ENCODE peak calls at places on chromosome 3, in eight cellular contexts. H is left cardiac atrium; F is PC-3; R is AG08396; C is GM10248; K is NCI-H460; A is IMR-90; J is stimulated activated naive B cell treated with anti-CD40 and anti-IgM and Interleukin-4, amounts not matched to agents 10 μg/mL and 1 μg/mL and 100 μg/mL, for 72 hours. L is an unnamed sample.

GRCh38 chr3:149883134-149883533 is 70.1 kb downstream of the RNF13 start:
- DNase-seq in H (no peak), F (no peak), R (no peak), C (no peak), K (no peak), A (no peak), J (no peak), L (no peak)

GRCh38 chr3:98982336-98982735 is 80.8 kb upstream of the DCBLD2 start:
- DNase-seq in H (no peak), F (peak), R (no peak), C (no peak), K (no peak), A (peak), J (no peak), L (no peak)

GRCh38 chr3:13277860-13278531 is 142.1 kb downstream of the NUP210 start:
- DNase-seq in H (no peak), F (peak), R (peak), C (no peak), K (no peak), A (peak), J (no peak), L (no peak)

GRCh38 chr3:38578551-38578950 is 70.9 kb downstream of the SCN5A start:
- DNase-seq in H (no peak), F (no peak), R (no peak), C (no peak), K (no peak), A (no peak), J (no peak), L (no peak)

GRCh38 chr3:48847053-48847585 is 555 bp downstream of the PRKAR2A start:
- DNase-seq in H (peak), F (peak), R (peak), C (peak), K (peak), A (peak), J (peak), L (peak)

GRCh38 chr3:49906004-49906860 is 2.6 kb upstream of the MST1R start:
- DNase-seq in H (peak), F (peak), R (peak), C (peak), K (peak), A (peak), J (peak), L (peak)

GRCh38 chr3:187318819-187319616 is 27.5 kb upstream of the MASP1 start:
- DNase-seq in H (peak), F (peak), R (peak), C (peak), K (peak), A (peak), J (no peak), L (peak)

GRCh38 chr3:160400631-160401150 is 1.2 kb downstream of the SMC4 start:
- DNase-seq in H (peak), F (peak), R (peak), C (peak), K (no peak), A (no peak), J (peak), L (no peak)

GRCh38 chr3:525415-525814 is 328.9 kb downstream of the CHL1 start:
- DNase-seq in H (no peak), F (no peak), R (no peak), C (no peak), K (no peak), A (no peak), J (no peak), L (no peak)

GRCh38 chr3:64054488-64054887 is 31.2 kb upstream of the PSMD6 start:
- DNase-seq in H (no peak), F (no peak), R (no peak), C (no peak), K (no peak), A (no peak), J (no peak), L (no peak)

GRCh38 chr3:123085293-123085949 is 18.6 kb downstream of the PDIA5 start:
- DNase-seq in H (no peak), F (no peak), R (no peak), C (no peak), K (no peak), A (no peak), J (no peak), L (no peak)

GRCh38 chr3:12948891-12949711 is 107.7 kb upstream of the RPL32 start:
- DNase-seq in H (no peak), F (peak), R (peak), C (peak), K (no peak), A (peak), J (peak), L (peak)

GRCh38 chr3:42632146-42632545 is 21.4 kb upstream of the ZBTB47 start:
- DNase-seq in H (no peak), F (no peak), R (no peak), C (no peak), K (no peak), A (peak), J (no peak), L (no peak)

GRCh38 chr3:65177879-65178484 is 490.2 kb upstream of the ADAMTS9 start:
- DNase-seq in H (no peak), F (no peak), R (peak), C (no peak), K (no peak), A (no peak), J (no peak), L (no peak)

GRCh38 chr3:7737263-7737662 is 764.4 kb upstream of the LMCD1 start:
- DNase-seq in H (no peak), F (no peak), R (no peak), C (no peak), K (no peak), A (no peak), J (no peak), L (no peak)

GRCh38 chr3:162704238-162704637 is 1207.6 kb downstream of the OTOL1 start:
- DNase-seq in H (no peak), F (no peak), R (no peak), C (no peak), K (no peak), A (no peak), J (no peak), L (no peak)

GRCh38 chr3:45968149-45968548 is 24.9 kb downstream of the CXCR6 start:
- DNase-seq in H (no peak), F (no peak), R (no peak), C (no peak), K (no peak), A (no peak), J (no peak), L (no peak)

GRCh38 chr3:129047553-129047839 is 13.1 kb upstream of the GP9 start:
- DNase-seq in H (no peak), F (no peak), R (no peak), C (no peak), K (no peak), A (no peak), J (no peak), L (no peak)

GRCh38 chr3:14431928-14432834 is 29.8 kb downstream of the SLC6A6 start:
- DNase-seq in H (peak), F (peak), R (peak), C (peak), K (peak), A (peak), J (peak), L (peak)

GRCh38 chr3:112046599-112046998 is 12.1 kb downstream of the TMPRSS7 start:
- DNase-seq in H (no peak), F (peak), R (no peak), C (no peak), K (no peak), A (peak), J (no peak), L (no peak)

GRCh38 chr3:111331912-111332311 is 210.1 kb upstream of the CD96 start:
- DNase-seq in H (no peak), F (no peak), R (no peak), C (no peak), K (no peak), A (no peak), J (no peak), L (no peak)

GRCh38 chr3:83002869-83003445 is 1241.5 kb upstream of the GBE1 start:
- DNase-seq in H (no peak), F (no peak), R (no peak), C (no peak), K (no peak), A (no peak), J (no peak), L (no peak)

GRCh38 chr3:89300976-89301375 is 193.6 kb downstream of the EPHA3 start:
- DNase-seq in H (no peak), F (peak), R (no peak), C (no peak), K (no peak), A (no peak), J (no peak), L (no peak)

GRCh38 chr3:58299839-58300516 is 6.1 kb upstream of the RPP14 start:
- DNase-seq in H (no peak), F (peak), R (peak), C (peak), K (no peak), A (peak), J (no peak), L (no peak)

L was measured in HL-60.